ENCODE peak calls at places on chromosome 10, in ten cellular contexts. A, V, L, U, P, S, X, E, K and Z are unnamed samples. For H3K4me1, the result is how much of the 10 kb centered on the place peaks cover.

GRCh38 chr10:125158528-125159485 is 1.6 kb downstream of the CTBP2 start:
- DNase-seq in L (peak), U (no peak), X (peak), K (no peak), S (no peak), V (peak), E (no peak), P (peak), A (peak), Z (peak)

GRCh38 chr10:79182763-79183467 is 114.1 kb downstream of the ZMIZ1 start:
- DNase-seq in U (no peak), P (no peak), S (no peak), E (no peak), A (no peak), V (no peak), X (peak), L (no peak), K (no peak), Z (no peak)

GRCh38 chr10:124237282-124237975 is 144.0 kb upstream of the CHST15 start:
- DNase-seq in A (no peak), X (no peak), K (no peak), U (no peak), V (no peak), P (no peak), L (no peak), E (no peak), S (no peak), Z (no peak)

GRCh38 chr10:99551158-99551557 is 18.4 kb downstream of the NKX2-3 start:
- DNase-seq in U (peak), P (no peak), X (no peak), L (no peak), K (no peak), A (peak), E (no peak), S (no peak), V (no peak), Z (no peak)

GRCh38 chr10:63376560-63377304 is 89.0 kb downstream of the JMJD1C start:
- DNase-seq in A (peak), P (no peak), U (no peak), L (no peak), E (no peak), X (no peak), K (no peak), V (no peak), S (no peak), Z (no peak)

GRCh38 chr10:50603151-50603850 is 20.5 kb downstream of the SGMS1 start:
- DNase-seq in A (no peak), P (no peak), U (no peak), E (no peak), L (no peak), X (no peak), K (no peak), V (no peak), S (no peak), Z (no peak)

GRCh38 chr10:104349623-104350142 is 4.0 kb upstream of the CFAP58 start:
- DNase-seq in E (no peak), A (peak), V (no peak), P (no peak), U (no peak), K (no peak), L (no peak), S (peak), X (no peak), Z (no peak)

GRCh38 chr10:86117051-86117450 is 249.5 kb downstream of the GRID1 start:
- DNase-seq in X (no peak), A (no peak), P (no peak), E (no peak), S (no peak), U (no peak), V (no peak), L (no peak), K (no peak), Z (no peak)

GRCh38 chr10:110420401-110421193 is 77.1 kb upstream of the DUSP5 start:
- DNase-seq in E (no peak), K (no peak), A (peak), U (no peak), P (no peak), S (no peak), L (no peak), X (no peak), V (no peak), Z (no peak)

GRCh38 chr10:7159517-7159916 is 251.3 kb downstream of the SFMBT2 start:
- DNase-seq in E (no peak), U (no peak), V (no peak), S (no peak), X (no peak), K (no peak), L (no peak), A (no peak), P (no peak), Z (no peak)

GRCh38 chr10:133298466-133298865 is 10.2 kb downstream of the TUBGCP2 start:
- DNase-seq in X (peak), U (no peak), L (no peak), A (no peak), E (no peak), P (no peak), K (no peak), S (no peak), V (no peak), Z (no peak)

GRCh38 chr10:43594944-43595589 is 11.2 kb upstream of the ZNF485 start:
- DNase-seq in U (no peak), K (no peak), E (peak), V (no peak), X (no peak), P (no peak), S (no peak), L (no peak), A (peak), Z (no peak)

GRCh38 chr10:63666836-63667383 is 145.7 kb downstream of the REEP3 start:
- DNase-seq in P (no peak), V (no peak), L (no peak), E (no peak), S (no peak), A (peak), U (no peak), K (no peak), X (no peak), Z (no peak)

GRCh38 chr10:26737730-26738129 is 40.2 kb downstream of the PDSS1 start:
- DNase-seq in L (no peak), E (no peak), A (no peak), V (no peak), K (no peak), U (peak), S (no peak), X (no peak), P (no peak), Z (no peak)

GRCh38 chr10:104034401-104035053 is 51.2 kb downstream of the COL17A1 start:
- DNase-seq in X (no peak), U (no peak), P (peak), L (no peak), V (no peak), K (no peak), S (no peak), E (peak), A (no peak), Z (no peak)

GRCh38 chr10:13788701-13789447 is 202.1 kb downstream of the PRPF18 start:
- DNase-seq in X (no peak), V (peak), A (peak), K (no peak), P (no peak), U (peak), E (no peak), S (no peak), L (peak), Z (peak)

GRCh38 chr10:63264852-63265617 is 131.9 kb downstream of the NRBF2 start:
- DNase-seq in L (no peak), S (peak), X (no peak), V (no peak), A (peak), P (no peak), K (no peak), E (no peak), U (no peak), Z (no peak)

GRCh38 chr10:78853864-78854263 is 214.9 kb upstream of the ZMIZ1 start:
- DNase-seq in K (no peak), X (no peak), L (no peak), E (no peak), A (no peak), U (no peak), P (no peak), S (peak), V (no peak), Z (no peak)

GRCh38 chr10:22159979-22160378 is 57.8 kb downstream of the EBLN1 start:
- DNase-seq in P (no peak), E (no peak), L (no peak), A (no peak), S (no peak), X (no peak), K (no peak), V (no peak), U (no peak), Z (no peak)

GRCh38 chr10:91590904-91591791 is 41.7 kb downstream of the PPP1R3C start:
- DNase-seq in P (no peak), V (peak), S (no peak), K (no peak), L (peak), E (no peak), X (peak), A (peak), U (peak), Z (peak)

GRCh38 chr10:9766762-9767161 is 1250.9 kb upstream of the CELF2 start:
- DNase-seq in K (no peak), U (no peak), E (no peak), V (no peak), L (no peak), P (no peak), A (no peak), X (no peak), S (no peak), Z (no peak)

GRCh38 chr10:62554632-62555199 is 180.5 kb downstream of the ZNF365 start:
- DNase-seq in L (no peak), U (no peak), K (no peak), P (no peak), X (no peak), V (no peak), E (peak), A (peak), S (peak), Z (no peak)

GRCh38 chr10:79379512-79380124 is 32.3 kb downstream of the PPIF start:
- DNase-seq in U (no peak), S (no peak), L (peak), X (peak), K (peak), V (peak), P (no peak), A (no peak), E (peak), Z (no peak)

GRCh38 chr10:133520193-133520738 is 6.9 kb upstream of the CYP2E1 start:
- DNase-seq in U (peak), X (peak), V (peak), S (peak), E (peak), K (no peak), P (peak), A (peak), L (peak), Z (peak)

GRCh38 chr10:29647483-29647882 is 12.7 kb upstream of the SVIL start:
- DNase-seq in P (no peak), A (no peak), V (no peak), L (no peak), E (no peak), U (no peak), S (no peak), K (no peak), X (no peak), Z (no peak)

GRCh38 chr10:131571845-131572244 is 260.3 kb upstream of the TCERG1L start:
- DNase-seq in P (no peak), S (no peak), A (no peak), K (no peak), V (no peak), L (no peak), U (no peak), X (no peak), E (no peak), Z (no peak)

GRCh38 chr10:132117636-132118190 is 52.0 kb downstream of the JAKMIP3 start:
- DNase-seq in K (no peak), E (no peak), S (no peak), U (no peak), L (no peak), V (peak), X (peak), A (no peak), P (no peak), Z (no peak)

GRCh38 chr10:122007415-122007814 is 18.5 kb downstream of the TACC2 start:
- DNase-seq in S (no peak), E (no peak), L (no peak), K (no peak), V (no peak), U (no peak), X (no peak), A (no peak), P (no peak), Z (no peak)

DNA sequence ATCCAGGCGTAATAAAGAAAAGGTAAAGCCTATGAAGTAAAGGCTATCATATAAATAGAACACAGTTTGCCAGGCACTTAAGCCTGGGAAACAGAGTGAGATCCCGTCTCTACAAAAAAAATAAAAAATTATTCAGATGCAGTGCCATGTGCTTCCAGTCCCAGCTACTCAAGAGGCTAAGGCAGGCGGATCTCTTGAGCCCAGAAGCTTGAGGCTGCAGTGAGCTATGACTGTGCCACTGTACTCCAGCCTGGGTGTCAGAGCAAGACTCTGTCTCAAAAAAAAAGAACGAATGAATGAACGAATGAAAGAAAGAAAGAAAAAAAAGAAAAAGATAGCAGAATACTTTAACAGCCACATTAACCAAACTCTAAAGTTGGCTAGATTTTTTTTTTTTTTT is 67.2 kb upstream of the MRLN start:
- DNase-seq in A (no peak), U (no peak), L (no peak), P (no peak), V (no peak), K (no peak), X (no peak), S (no peak), E (no peak), Z (no peak)
- H3K4me1 ChIP-seq in A (under half), U (under half), L (under half), P (under half), V (under half), K (under half), X (under half), S (under half), E (under half), Z (under half)

GRCh38 chr10:33681580-33681979 is 347.1 kb upstream of the NRP1 start:
- DNase-seq in X (no peak), E (no peak), S (no peak), P (no peak), V (no peak), A (no peak), K (no peak), U (no peak), L (no peak), Z (no peak)

GRCh38 chr10:33676606-33677005 is 342.1 kb upstream of the NRP1 start:
- DNase-seq in X (no peak), S (no peak), A (no peak), K (no peak), P (no peak), V (no peak), E (no peak), U (no peak), L (no peak), Z (no peak)

GRCh38 chr10:33675235-33675634 is 340.8 kb upstream of the NRP1 start:
- DNase-seq in P (no peak), X (no peak), S (no peak), V (no peak), U (no peak), E (no peak), A (peak), L (no peak), K (no peak), Z (no peak)

DNA sequence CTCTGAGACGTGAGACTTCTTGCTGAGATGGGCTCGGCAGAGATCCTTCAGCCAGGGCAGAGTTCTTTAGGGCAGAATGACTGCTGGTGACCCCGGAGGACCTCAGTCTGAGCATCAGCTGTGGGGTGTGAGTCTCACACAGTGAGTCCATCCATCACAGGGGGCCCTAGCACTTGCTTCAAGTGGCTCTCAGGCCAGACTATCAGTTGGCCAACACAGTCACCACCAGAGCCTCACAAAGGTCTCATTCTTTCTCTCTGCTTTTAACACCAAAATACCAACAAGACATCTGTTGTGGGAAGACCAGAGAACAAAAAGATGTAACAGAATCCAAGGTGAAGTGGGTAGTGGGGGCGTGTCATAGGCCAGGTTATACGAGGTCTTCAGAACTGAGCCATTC is 345.6 kb upstream of the NRP1 start:
- DNase-seq in P (no peak), A (no peak), L (no peak), X (no peak), V (no peak), K (no peak), U (no peak), S (no peak), E (no peak), Z (no peak)
- TF ChIP-seq CTCF in P (no peak), A (no peak), L (no peak), X (no peak), V (no peak), K (no peak), U (no peak), S (no peak), E (no peak), Z (no peak)

DNA sequence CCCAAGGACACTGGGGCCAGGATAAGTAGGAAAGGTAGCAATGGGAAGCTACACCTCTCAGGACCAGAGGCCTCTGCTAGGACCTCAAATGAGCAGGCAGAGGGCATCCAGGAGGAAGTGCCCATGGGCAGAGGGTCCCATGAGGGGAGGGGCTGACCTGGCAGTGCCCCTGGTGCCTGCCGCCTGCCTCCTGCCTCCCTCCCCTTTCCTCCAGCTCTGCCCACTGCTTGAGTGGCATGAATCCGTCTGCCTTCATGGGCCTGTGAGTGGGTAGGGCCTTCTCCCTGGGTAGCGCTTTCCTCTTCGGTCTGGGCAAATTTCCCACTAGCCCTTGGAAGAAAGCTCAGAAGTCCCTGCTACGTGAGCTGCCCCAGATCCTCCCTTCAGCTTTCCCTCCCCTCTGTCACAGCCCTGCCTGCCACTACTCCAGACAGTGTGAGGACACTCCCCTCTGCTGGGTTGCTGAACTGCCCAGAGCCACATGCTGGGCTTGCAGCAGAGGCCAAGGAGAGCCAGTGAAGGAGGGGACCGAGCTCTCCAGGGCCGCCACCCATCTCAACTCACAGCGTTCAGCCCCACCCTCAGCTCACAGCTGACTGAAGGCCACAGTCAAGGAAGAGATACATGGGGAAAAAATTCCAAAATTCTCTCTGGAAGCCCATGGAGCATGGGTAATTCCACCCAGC is 141.4 kb downstream of the ARHGAP22 start:
- DNase-seq in X (peak), V (peak), S (no peak), P (peak), A (peak), L (no peak), E (no peak), U (no peak), K (peak), Z (no peak)
- H3K4me3 ChIP-seq in X (no peak), V (no peak), S (no peak), P (no peak), A (no peak), L (no peak), E (no peak), U (no peak), K (no peak), Z (no peak)

DNA sequence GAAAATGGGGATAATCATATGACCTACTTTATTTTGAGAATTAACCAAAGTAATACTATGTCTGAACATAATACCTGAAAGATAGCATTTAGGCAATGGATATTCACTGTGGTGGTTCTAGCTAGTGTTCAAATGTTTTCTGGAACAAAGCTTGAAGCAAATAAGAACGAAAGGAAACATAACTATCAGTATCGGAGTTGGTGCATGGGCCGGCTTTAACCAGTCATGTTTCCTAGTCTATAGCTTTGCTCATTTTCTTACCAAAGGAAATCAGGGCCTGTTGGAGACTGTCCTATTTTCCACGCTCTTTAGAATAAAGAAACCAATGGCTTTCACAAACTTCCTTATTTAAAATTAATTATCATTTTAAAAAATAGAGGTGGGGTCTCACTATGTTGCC is 8.9 kb downstream of the IL2RA start:
- DNase-seq in K (no peak), X (no peak), V (no peak), U (no peak), S (no peak), P (no peak), A (no peak), L (no peak), E (no peak), Z (no peak)
- H3K4me1 ChIP-seq in K (under half), X (under half), V (under half), U (under half), S (under half), P (under half), A (under half), L (under half), E (under half), Z (under half)

GRCh38 chr10:8473205-8473604 is 418.7 kb downstream of the GATA3 start:
- DNase-seq in X (no peak), V (no peak), L (no peak), P (no peak), K (no peak), S (no peak), U (no peak), E (no peak), A (no peak), Z (no peak)
- TF ChIP-seq CTCF in X (no peak), V (no peak), L (peak), P (peak), K (no peak), S (no peak), U (no peak), E (no peak), A (no peak), Z (peak)

GRCh38 chr10:3127921-3128320 is 44.7 kb downstream of the PITRM1 start:
- DNase-seq in S (no peak), V (no peak), K (no peak), U (no peak), P (no peak), L (no peak), E (no peak), X (peak), A (no peak), Z (no peak)

GRCh38 chr10:3128379-3129130 is 44.0 kb downstream of the PITRM1 start:
- DNase-seq in A (no peak), E (no peak), K (no peak), X (peak), S (no peak), L (no peak), P (no peak), V (no peak), U (no peak), Z (peak)

GRCh38 chr10:3126249-3126648 is 46.3 kb downstream of the PITRM1 start:
- DNase-seq in P (no peak), U (no peak), S (no peak), X (no peak), A (no peak), V (no peak), E (no peak), L (no peak), K (no peak), Z (no peak)

GRCh38 chr10:3125527-3126170 is 46.9 kb downstream of the PITRM1 start:
- DNase-seq in A (no peak), P (no peak), X (peak), S (no peak), V (no peak), E (no peak), L (no peak), K (no peak), U (no peak), Z (no peak)

DNA sequence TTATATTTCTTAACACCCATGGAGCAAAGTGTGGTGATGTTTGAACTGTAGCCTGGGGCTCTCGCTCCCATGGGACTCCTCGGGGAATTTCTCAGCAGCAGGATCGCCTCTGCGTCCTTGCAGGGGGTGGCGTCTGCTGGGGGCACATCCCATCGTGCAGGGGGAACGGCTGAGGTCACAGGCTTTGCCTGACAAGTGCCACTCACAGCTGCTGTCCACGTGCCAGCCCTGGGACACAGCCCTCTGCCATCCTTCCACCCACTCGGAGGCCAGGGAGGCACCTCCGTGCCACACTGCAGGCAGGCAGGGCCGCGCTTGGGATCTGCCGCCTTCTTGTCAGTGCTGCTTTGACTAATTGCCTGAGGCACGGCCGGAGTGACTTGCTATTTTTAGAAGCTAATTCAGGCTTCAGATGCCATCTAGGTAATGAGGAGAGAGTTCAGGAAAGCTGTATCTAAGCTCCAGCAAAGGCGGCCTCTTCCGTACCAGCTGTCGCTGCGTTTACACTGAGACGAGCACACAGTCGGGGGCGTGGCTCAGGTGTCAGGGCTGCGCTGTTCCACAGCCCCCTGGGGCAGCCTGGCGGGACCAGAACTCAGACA is 45.7 kb downstream of the PITRM1 start:
- DNase-seq in P (no peak), L (peak), K (no peak), S (no peak), E (no peak), A (no peak), U (peak), X (peak), V (no peak), Z (peak)
- H3K4me3 ChIP-seq in P (no peak), L (peak), K (no peak), S (no peak), E (no peak), A (no peak), U (no peak), X (no peak), V (no peak), Z (no peak)